ENCODE peak calls at places on chromosome 16, in nine cellular contexts. T, Q, V, R, L, J, A, B and W are unnamed samples.

GRCh38 chr16:85057212-85057889 is 29.8 kb downstream of the KIAA0513 start:
- DNase-seq in V (no peak), T (no peak), J (no peak), R (no peak), B (no peak), L (no peak), A (no peak), Q (no peak), W (no peak)

GRCh38 chr16:52547001-52547833 is at the start of gene TOX3:
- DNase-seq in V (no peak), T (peak; percentile 70), B (no peak), J (no peak), Q (peak; percentile 74), R (no peak), L (no peak), A (no peak), W (no peak)

GRCh38 chr16:85825326-85825725 is 25.8 kb downstream of the COX4I1 start:
- DNase-seq in L (no peak), R (no peak), T (no peak), J (no peak), B (no peak), Q (no peak), A (no peak), V (no peak), W (no peak)

GRCh38 chr16:4700997-4701743 is 7.8 kb downstream of the NUDT16L1 start:
- DNase-seq in Q (peak; percentile 79), L (no peak), B (no peak), A (no peak), T (no peak), R (no peak), J (no peak), V (no peak), W (no peak)

GRCh38 chr16:67966549-67967182 is 1.8 kb downstream of the SLC12A4 start:
- DNase-seq in T (no peak), B (no peak), V (peak; percentile 57), Q (no peak), A (peak; percentile 33), J (peak; percentile 57), R (no peak), L (no peak), W (no peak)

GRCh38 chr16:12896562-12896961 is 4.8 kb upstream of the SHISA9 start:
- DNase-seq in A (no peak), T (peak; percentile 51), L (peak; percentile 61), J (peak; percentile 15), B (no peak), R (peak; percentile 2), V (no peak), Q (no peak), W (no peak)

GRCh38 chr16:22132801-22133200 is 29.5 kb upstream of the SDR42E2 start:
- DNase-seq in R (no peak), L (no peak), A (no peak), T (no peak), J (no peak), B (no peak), Q (no peak), V (no peak), W (no peak)

GRCh38 chr16:22008215-22009142 is 568 bp downstream of the MOSMO start:
- DNase-seq in Q (peak; percentile 24), V (no peak), T (peak; percentile 15), B (no peak), R (no peak), J (peak; percentile 20), L (peak; percentile 32), A (peak; percentile 39), W (no peak)

GRCh38 chr16:24652803-24653202 is 76.6 kb upstream of the TNRC6A start:
- DNase-seq in J (no peak), A (no peak), V (no peak), L (peak; percentile 26), Q (no peak), R (no peak), B (no peak), T (no peak), W (no peak)

GRCh38 chr16:22874394-22874793 is 60.4 kb downstream of the HS3ST2 start:
- DNase-seq in Q (no peak), B (no peak), L (peak; percentile 1), R (no peak), A (no peak), J (no peak), V (no peak), T (no peak), W (no peak)

GRCh38 chr16:68762996-68763756 is 26.1 kb downstream of the CDH1 start:
- DNase-seq in V (peak; percentile 32), L (peak; percentile 37), A (no peak), T (no peak), Q (no peak), B (no peak), R (no peak), J (peak; percentile 63), W (no peak)

GRCh38 chr16:71421911-71422310 is 19.9 kb downstream of the TLE7 start:
- DNase-seq in B (no peak), A (no peak), R (no peak), J (no peak), V (no peak), L (peak; percentile 12), Q (peak; percentile 27), T (no peak), W (no peak)

GRCh38 chr16:10988164-10988803 is 43.9 kb downstream of the CLEC16A start:
- DNase-seq in R (no peak), Q (no peak), B (peak; percentile 37), L (no peak), J (no peak), A (no peak), V (no peak), T (no peak), W (no peak)

GRCh38 chr16:85652431-85653221 is 36.1 kb downstream of the GINS2 start:
- DNase-seq in V (no peak), Q (peak; percentile 61), T (peak; percentile 43), L (peak; percentile 19), R (peak; percentile 72), A (peak; percentile 90), J (peak; percentile 53), B (no peak), W (no peak)

GRCh38 chr16:80058236-80058635 is 457.7 kb upstream of the MAF start:
- DNase-seq in J (no peak), A (no peak), T (no peak), Q (peak; percentile 22), V (no peak), R (no peak), L (no peak), B (no peak), W (no peak)

GRCh38 chr16:74691093-74691855 is 9.4 kb downstream of the MLKL start:
- DNase-seq in T (no peak), L (no peak), R (no peak), J (no peak), Q (no peak), A (no peak), B (no peak), V (no peak), W (no peak)

GRCh38 chr16:88377961-88378360 is 4.8 kb upstream of the ZNF469 start:
- DNase-seq in B (no peak), R (no peak), A (no peak), Q (no peak), J (no peak), L (no peak), V (no peak), T (no peak), W (no peak)

GRCh38 chr16:87828071-87828971 is 41.0 kb downstream of the SLC7A5 start:
- DNase-seq in R (no peak), J (no peak), Q (no peak), V (no peak), B (no peak), L (no peak), A (no peak), T (no peak), W (no peak)

GRCh38 chr16:67658849-67659674 is 998 bp downstream of the ACD start:
- DNase-seq in L (no peak), B (no peak), A (no peak), T (no peak), R (no peak), J (no peak), Q (no peak), V (no peak), W (no peak)

GRCh38 chr16:26987631-26988030 is 79.1 kb upstream of the C16orf82 start:
- DNase-seq in Q (peak; percentile 7), R (no peak), B (no peak), J (peak; percentile 89), T (no peak), L (peak; percentile 92), V (peak; percentile 56), A (no peak), W (no peak)

GRCh38 chr16:81451753-81452680 is 7.4 kb downstream of the CMIP start:
- DNase-seq in A (peak; percentile 66), R (peak; percentile 40), L (no peak), B (no peak), J (no peak), T (no peak), Q (peak; percentile 69), V (no peak), W (no peak)

GRCh38 chr16:694187-694862 is 4.1 kb upstream of the WDR24 start:
- DNase-seq in L (no peak), J (no peak), V (no peak), T (no peak), A (no peak), R (no peak), B (no peak), Q (no peak), W (no peak)

GRCh38 chr16:75105306-75106061 is 11.1 kb downstream of the LDHD start:
- DNase-seq in Q (peak; percentile 62), V (no peak), T (no peak), J (no peak), B (no peak), R (peak; percentile 60), A (no peak), L (no peak), W (no peak)

GRCh38 chr16:65600629-65601028 is 478.8 kb upstream of the CDH11 start:
- DNase-seq in Q (no peak), J (peak; percentile 63), B (no peak), A (no peak), R (no peak), L (no peak), T (no peak), V (peak; percentile 4), W (peak; percentile 4)

GRCh38 chr16:383326-384020 is 1.7 kb upstream of the PGAP6 start:
- DNase-seq in V (no peak), T (no peak), B (no peak), L (no peak), R (no peak), A (peak; percentile 64), J (no peak), Q (peak; percentile 82), W (no peak)

GRCh38 chr16:60729052-60729451 is 1307.2 kb downstream of the CDH8 start:
- DNase-seq in T (no peak), L (peak; percentile 15), A (no peak), V (no peak), R (no peak), Q (no peak), J (peak; percentile 71), B (no peak), W (no peak)

GRCh38 chr16:20042848-20043247 is 30.8 kb downstream of the GPR139 start:
- DNase-seq in L (peak; percentile 55), R (no peak), B (no peak), T (no peak), J (no peak), V (no peak), Q (no peak), A (peak; percentile 41), W (no peak)

GRCh38 chr16:66927012-66927436 is 1.7 kb upstream of the RRAD start:
- DNase-seq in J (peak; percentile 91), B (no peak), A (no peak), R (no peak), L (peak; percentile 100), V (peak; percentile 92), T (no peak), Q (no peak), W (peak; percentile 55)